ENCODE peak calls at places on chromosomes 1 and 21, in nine cellular contexts. Y, B, W, N, E, P, D, G and I are unnamed samples.

GRCh38 chr1:248926401-248927182 is 20.6 kb downstream of the PGBD2 start:
- DNase-seq in B (no peak), P (no peak), N (no peak), W (no peak), Y (no peak), E (peak; percentile 73), D (no peak), G (no peak), I (no peak)

GRCh38 chr21:28393279-28393678 is 599.4 kb downstream of the LTN1 start:
- DNase-seq in N (no peak), Y (no peak), B (no peak), W (peak; percentile 3), G (peak; percentile 75), P (peak; percentile 93), E (peak; percentile 21), D (peak; percentile 74), I (peak; percentile 74)

GRCh38 chr21:46500224-46500861 is 41.7 kb downstream of the DIP2A start:
- DNase-seq in P (no peak), Y (no peak), G (no peak), B (no peak), D (no peak), N (no peak), W (no peak), E (peak; percentile 40), I (peak; percentile 35)

GRCh38 chr1:169113613-169114119 is 7.2 kb downstream of the ATP1B1 start:
- DNase-seq in D (no peak), G (no peak), B (no peak), P (no peak), Y (no peak), E (peak; percentile 95), W (no peak), N (no peak), I (peak; percentile 93)

GRCh38 chr1:1344672-1345361 is 4.4 kb downstream of the DVL1 start:
- DNase-seq in Y (peak; percentile 45), W (no peak), B (no peak), E (peak; percentile 69), D (no peak), N (no peak), G (no peak), P (no peak), I (peak; percentile 91)

GRCh38 chr1:204344665-204345064 is 15.1 kb downstream of the PLEKHA6 start:
- DNase-seq in D (no peak), G (no peak), E (no peak), B (no peak), W (no peak), N (no peak), Y (no peak), P (peak; percentile 7), I (no peak)

GRCh38 chr1:110285316-110285715 is 53.9 kb upstream of the RBM15 start:
- DNase-seq in B (no peak), W (no peak), E (peak; percentile 26), N (no peak), D (no peak), G (no peak), P (no peak), Y (no peak), I (no peak)

GRCh38 chr1:192993426-192994085 is 65.6 kb downstream of the UCHL5 start:
- DNase-seq in P (no peak), B (no peak), N (no peak), W (no peak), G (no peak), D (no peak), E (peak; percentile 63), Y (no peak), I (no peak)

GRCh38 chr1:47432071-47433036 is 5.5 kb upstream of the FOXD2 start:
- DNase-seq in Y (peak; percentile 65), B (peak; percentile 71), G (no peak), E (peak; percentile 79), W (peak; percentile 40), P (peak; percentile 33), N (peak; percentile 36), D (peak; percentile 85), I (no peak)